ENCODE peak calls at places on chromosomes 16 and 17, in four cellular contexts. Q, Z, D and V are unnamed samples.

GRCh38 chr16:3771513-3771912 is 54.2 kb upstream of the TRAP1 start:
- DNase-seq in Q (peak), Z (no peak), D (no peak), V (no peak)

GRCh38 chr17:2421315-2422147 is 20.7 kb upstream of the MNT start:
- DNase-seq in Q (no peak), Z (no peak), D (no peak), V (no peak)

GRCh38 chr16:78376452-78376851 is 277.0 kb downstream of the WWOX start:
- DNase-seq in Q (no peak), Z (no peak), D (no peak), V (no peak)

GRCh38 chr17:46764709-46765401 is 53.6 kb downstream of the WNT3 start:
- DNase-seq in Q (peak), Z (no peak), D (no peak), V (no peak)

GRCh38 chr16:50699345-50700159 is 6.1 kb downstream of the NOD2 start:
- DNase-seq in Q (no peak), Z (peak), D (no peak), V (no peak)

GRCh38 chr17:55420067-55420775 is 1.4 kb downstream of the MMD start:
- DNase-seq in Q (no peak), Z (no peak), D (no peak), V (no peak)

GRCh38 chr16:48542020-48542473 is 67.9 kb downstream of the N4BP1 start:
- DNase-seq in Q (peak), Z (no peak), D (peak), V (no peak)

GRCh38 chr17:54029196-54029595 is 206.5 kb downstream of the KIF2B start:
- DNase-seq in Q (no peak), Z (no peak), D (no peak), V (no peak)

GRCh38 chr17:20092292-20092867 is 83.2 kb downstream of the SPECC1 start:
- DNase-seq in Q (no peak), Z (no peak), D (no peak), V (no peak)

GRCh38 chr17:47751471-47751870 is 18.4 kb downstream of the TBX21 start:
- DNase-seq in Q (no peak), Z (no peak), D (no peak), V (no peak)

GRCh38 chr17:49508891-49509587 is 13.9 kb downstream of the NGFR start:
- DNase-seq in Q (no peak), Z (no peak), D (no peak), V (no peak)

GRCh38 chr17:48725005-48725293 is 2.0 kb downstream of the PRAC2 start:
- DNase-seq in Q (no peak), Z (no peak), D (no peak), V (no peak)

GRCh38 chr17:80279895-80280294 is 19.2 kb downstream of the RNF213 start:
- DNase-seq in Q (peak), Z (no peak), D (no peak), V (no peak)

GRCh38 chr16:10126686-10127085 is 55.5 kb downstream of the GRIN2A start:
- DNase-seq in Q (peak), Z (no peak), D (no peak), V (no peak)

GRCh38 chr17:80816241-80817103 is 175.2 kb upstream of the CHMP6 start:
- DNase-seq in Q (no peak), Z (no peak), D (no peak), V (no peak)

GRCh38 chr17:75075597-75076253 is 12.0 kb upstream of the SLC16A5 start:
- DNase-seq in Q (no peak), Z (no peak), D (no peak), V (no peak)

GRCh38 chr17:49748791-49749190 is 15.1 kb downstream of the FAM117A start:
- DNase-seq in Q (no peak), Z (peak), D (no peak), V (no peak)

GRCh38 chr16:56625140-56625942 is at the start of gene MT1E:
- DNase-seq in Q (peak), Z (peak), D (peak), V (no peak)

GRCh38 chr17:61294777-61295176 is 104.9 kb upstream of the TBX2 start:
- DNase-seq in Q (peak), Z (no peak), D (no peak), V (no peak)

GRCh38 chr17:73347355-73347754 is 35.6 kb upstream of the CDC42EP4 start:
- DNase-seq in Q (no peak), Z (no peak), D (no peak), V (no peak)

GRCh38 chr17:14840616-14841231 is 424.4 kb downstream of the PMP22 start:
- DNase-seq in Q (peak), Z (no peak), D (no peak), V (no peak)

GRCh38 chr16:1355591-1355990 is 3.9 kb downstream of the GNPTG start:
- DNase-seq in Q (no peak), Z (no peak), D (no peak), V (no peak)

GRCh38 chr17:43694081-43694870 is 32.6 kb upstream of the MEOX1 start:
- DNase-seq in Q (peak), Z (peak), D (peak), V (no peak)

GRCh38 chr17:28899212-28899815 is 1.8 kb upstream of the FLOT2 start:
- DNase-seq in Q (no peak), Z (no peak), D (no peak), V (no peak)

GRCh38 chr17:49556183-49556943 is 19.3 kb upstream of the NXPH3 start:
- DNase-seq in Q (peak), Z (peak), D (peak), V (no peak)

GRCh38 chr17:51496378-51496777 is 236.0 kb downstream of the UTP18 start:
- DNase-seq in Q (no peak), Z (no peak), D (no peak), V (no peak)

GRCh38 chr17:64081802-64082799 is 47.8 kb downstream of the ERN1 start:
- DNase-seq in Q (peak), Z (peak), D (no peak), V (no peak)

GRCh38 chr16:74468807-74469511 is 47.7 kb upstream of the CLEC18B start:
- DNase-seq in Q (no peak), Z (no peak), D (no peak), V (no peak)

GRCh38 chr16:85819245-85819644 is 19.8 kb downstream of the COX4I1 start:
- DNase-seq in Q (peak), Z (peak), D (peak), V (no peak)

GRCh38 chr17:601462-602303 is 113.0 kb downstream of the VPS53 start:
- DNase-seq in Q (no peak), Z (no peak), D (peak), V (no peak)

GRCh38 chr16:55439101-55439690 is 39.8 kb upstream of the MMP2 start:
- DNase-seq in Q (no peak), Z (no peak), D (no peak), V (no peak)

GRCh38 chr17:48002208-48002919 is 31.5 kb downstream of the CDK5RAP3 start:
- DNase-seq in Q (peak), Z (no peak), D (no peak), V (no peak)

GRCh38 chr17:72838068-72838467 is 254.4 kb downstream of the SLC39A11 start:
- DNase-seq in Q (no peak), Z (no peak), D (no peak), V (no peak)